ENCODE peak calls at places on chromosomes 3 and 15, in eight cellular contexts. A, B, R, I, H, K, E and T are unnamed samples.

GRCh38 chr15:75044258-75044878 is 21.0 kb downstream of the PPCDC start:
- DNase-seq in R (no peak), K (no peak), B (no peak), H (no peak), I (no peak), E (no peak), A (no peak), T (no peak)

GRCh38 chr15:68484696-68485400 is 52.9 kb upstream of the ITGA11 start:
- DNase-seq in R (peak), B (no peak), I (no peak), H (no peak), A (no peak), K (no peak), E (no peak), T (no peak)

GRCh38 chr3:26997226-26997625 is 372.0 kb downstream of the NEK10 start:
- DNase-seq in K (no peak), H (no peak), B (no peak), A (no peak), R (no peak), E (no peak), I (no peak), T (no peak)

GRCh38 chr15:82540984-82541431 is 751 bp upstream of the RPS17 start:
- DNase-seq in A (no peak), B (no peak), K (peak), H (peak), I (no peak), R (peak), E (no peak), T (no peak)

GRCh38 chr15:45331977-45332376 is 46.4 kb downstream of the GATM start:
- DNase-seq in A (no peak), R (no peak), I (no peak), H (no peak), K (no peak), B (no peak), E (no peak), T (no peak)

GRCh38 chr15:34613997-34614396 is 30.5 kb upstream of the GOLGA8B start:
- DNase-seq in R (no peak), E (no peak), B (no peak), I (no peak), H (no peak), K (no peak), A (no peak), T (no peak)

GRCh38 chr3:192916455-192917257 is 1.0 kb downstream of the MB21D2 start:
- DNase-seq in H (peak), B (no peak), K (peak), A (no peak), I (no peak), R (peak), E (peak), T (peak)

GRCh38 chr3:133595341-133595740 is 21.9 kb downstream of the CDV3 start:
- DNase-seq in E (no peak), H (no peak), A (no peak), I (no peak), B (no peak), K (no peak), R (no peak), T (no peak)

GRCh38 chr3:134357261-134357913 is 16.9 kb downstream of the AMOTL2 start:
- DNase-seq in E (no peak), I (no peak), K (no peak), B (no peak), H (no peak), R (peak), A (no peak), T (no peak)

GRCh38 chr3:114624047-114624445 is 330.2 kb downstream of the TIGIT start:
- DNase-seq in K (no peak), I (no peak), E (peak), B (no peak), H (no peak), A (no peak), R (no peak), T (no peak)

GRCh38 chr15:51094606-51095569 is at the start of gene TNFAIP8L3:
- DNase-seq in K (peak), E (no peak), A (no peak), B (no peak), I (no peak), R (peak), H (peak), T (no peak)

GRCh38 chr3:47661121-47661752 is 82.6 kb upstream of the CSPG5 start:
- DNase-seq in E (peak), B (no peak), H (peak), R (no peak), A (peak), I (no peak), K (no peak), T (no peak)

GRCh38 chr3:31345581-31345980 is 187.1 kb upstream of the STT3B start:
- DNase-seq in E (no peak), R (no peak), A (no peak), B (no peak), H (no peak), K (peak), I (no peak), T (no peak)

GRCh38 chr3:134625462-134625861 is 25.4 kb downstream of the KY start:
- DNase-seq in I (no peak), R (peak), B (no peak), K (no peak), H (no peak), E (no peak), A (no peak), T (no peak)